ENCODE peak calls at places on chromosomes 3 and 15, in ten cellular contexts. One of them, this sample, is unnamed.

GRCh38 chr3:10185804-10186762 is 21.4 kb downstream of the IRAK2 start:
- DNase-seq in EH: peak; percentile 26
- DNase-seq in RCC 7860: no peak
- DNase-seq in bronchial epithelial cell: no peak
- DNase-seq in hypothalamus: no peak
- DNase-seq in mesenchymal stem cell: no peak
- DNase-seq in HuH-7: no peak
- DNase-seq in prostate gland: no peak
- DNase-seq in Caki2: no peak
- DNase-seq in stimulated activated CD4-positive, alpha-beta T cell treated with anti-CD3 and anti-CD28 coated beads, Interleukin-1b, Interleukin-23, amount 100 ng/mL, for 4 hours: no peak
- DNase-seq in this sample: no peak

GRCh38 chr15:45326776-45327175 is 51.6 kb downstream of the GATM start:
- DNase-seq in EH: no peak
- DNase-seq in RCC 7860: no peak
- DNase-seq in bronchial epithelial cell: no peak
- DNase-seq in hypothalamus: no peak
- DNase-seq in mesenchymal stem cell: no peak
- DNase-seq in HuH-7: no peak
- DNase-seq in prostate gland: no peak
- DNase-seq in Caki2: no peak
- DNase-seq in stimulated activated CD4-positive, alpha-beta T cell treated with anti-CD3 and anti-CD28 coated beads, Interleukin-1b, Interleukin-23, amount 100 ng/mL, for 4 hours: no peak
- DNase-seq in this sample: no peak

GRCh38 chr3:159892171-159892791 is 96.4 kb upstream of the IL12A start:
- DNase-seq in EH: peak; percentile 19
- DNase-seq in RCC 7860: no peak
- DNase-seq in bronchial epithelial cell: no peak
- DNase-seq in hypothalamus: no peak
- DNase-seq in mesenchymal stem cell: no peak
- DNase-seq in HuH-7: no peak
- DNase-seq in prostate gland: no peak
- DNase-seq in Caki2: no peak
- DNase-seq in stimulated activated CD4-positive, alpha-beta T cell treated with anti-CD3 and anti-CD28 coated beads, Interleukin-1b, Interleukin-23, amount 100 ng/mL, for 4 hours: no peak
- DNase-seq in this sample: no peak

GRCh38 chr15:35019401-35020327 is 31.6 kb upstream of the ZNF770 start:
- DNase-seq in EH: peak; percentile 54
- DNase-seq in RCC 7860: no peak
- DNase-seq in bronchial epithelial cell: peak; percentile 26
- DNase-seq in hypothalamus: no peak
- DNase-seq in mesenchymal stem cell: peak; percentile 51
- DNase-seq in HuH-7: no peak
- DNase-seq in prostate gland: no peak
- DNase-seq in Caki2: peak; percentile 51
- DNase-seq in stimulated activated CD4-positive, alpha-beta T cell treated with anti-CD3 and anti-CD28 coated beads, Interleukin-1b, Interleukin-23, amount 100 ng/mL, for 4 hours: no peak
- DNase-seq in this sample: no peak

GRCh38 chr15:78811124-78811824 is at the start of gene ADAMTS7:
- DNase-seq in EH: peak; percentile 85
- DNase-seq in RCC 7860: no peak
- DNase-seq in bronchial epithelial cell: no peak
- DNase-seq in hypothalamus: no peak
- DNase-seq in mesenchymal stem cell: peak; percentile 80
- DNase-seq in HuH-7: peak; percentile 96
- DNase-seq in prostate gland: peak; percentile 13
- DNase-seq in Caki2: peak; percentile 61
- DNase-seq in stimulated activated CD4-positive, alpha-beta T cell treated with anti-CD3 and anti-CD28 coated beads, Interleukin-1b, Interleukin-23, amount 100 ng/mL, for 4 hours: peak; percentile 42
- DNase-seq in this sample: peak; percentile 46

GRCh38 chr15:60551781-60552161 is 72.8 kb upstream of the ICE2 start:
- DNase-seq in EH: no peak
- DNase-seq in RCC 7860: no peak
- DNase-seq in bronchial epithelial cell: peak; percentile 28
- DNase-seq in hypothalamus: no peak
- DNase-seq in mesenchymal stem cell: no peak
- DNase-seq in HuH-7: no peak
- DNase-seq in prostate gland: no peak
- DNase-seq in Caki2: no peak
- DNase-seq in stimulated activated CD4-positive, alpha-beta T cell treated with anti-CD3 and anti-CD28 coated beads, Interleukin-1b, Interleukin-23, amount 100 ng/mL, for 4 hours: no peak
- DNase-seq in this sample: no peak

GRCh38 chr3:179018808-179019207 is 52.8 kb downstream of the ZMAT3 start:
- DNase-seq in EH: no peak
- DNase-seq in RCC 7860: no peak
- DNase-seq in bronchial epithelial cell: no peak
- DNase-seq in hypothalamus: no peak
- DNase-seq in mesenchymal stem cell: no peak
- DNase-seq in HuH-7: no peak
- DNase-seq in prostate gland: no peak
- DNase-seq in Caki2: no peak
- DNase-seq in stimulated activated CD4-positive, alpha-beta T cell treated with anti-CD3 and anti-CD28 coated beads, Interleukin-1b, Interleukin-23, amount 100 ng/mL, for 4 hours: no peak
- DNase-seq in this sample: no peak

GRCh38 chr3:142209655-142210054 is 15.7 kb downstream of the GK5 start:
- DNase-seq in EH: peak; percentile 83
- DNase-seq in RCC 7860: no peak
- DNase-seq in bronchial epithelial cell: peak; percentile 76
- DNase-seq in hypothalamus: no peak
- DNase-seq in mesenchymal stem cell: peak; percentile 88
- DNase-seq in HuH-7: no peak
- DNase-seq in prostate gland: no peak
- DNase-seq in Caki2: no peak
- DNase-seq in stimulated activated CD4-positive, alpha-beta T cell treated with anti-CD3 and anti-CD28 coated beads, Interleukin-1b, Interleukin-23, amount 100 ng/mL, for 4 hours: no peak
- DNase-seq in this sample: no peak

GRCh38 chr15:70284438-70285214 is 186.9 kb upstream of the TLE3 start:
- DNase-seq in EH: no peak
- DNase-seq in RCC 7860: no peak
- DNase-seq in bronchial epithelial cell: no peak
- DNase-seq in hypothalamus: no peak
- DNase-seq in mesenchymal stem cell: no peak
- DNase-seq in HuH-7: no peak
- DNase-seq in prostate gland: no peak
- DNase-seq in Caki2: no peak
- DNase-seq in stimulated activated CD4-positive, alpha-beta T cell treated with anti-CD3 and anti-CD28 coated beads, Interleukin-1b, Interleukin-23, amount 100 ng/mL, for 4 hours: no peak
- DNase-seq in this sample: no peak

GRCh38 chr3:31533169-31533870 is 595 bp downstream of the STT3B start:
- DNase-seq in EH: peak; percentile 37
- DNase-seq in RCC 7860: no peak
- DNase-seq in bronchial epithelial cell: peak; percentile 15
- DNase-seq in hypothalamus: no peak
- DNase-seq in mesenchymal stem cell: peak; percentile 49
- DNase-seq in HuH-7: peak; percentile 46
- DNase-seq in prostate gland: peak; percentile 32
- DNase-seq in Caki2: no peak
- DNase-seq in stimulated activated CD4-positive, alpha-beta T cell treated with anti-CD3 and anti-CD28 coated beads, Interleukin-1b, Interleukin-23, amount 100 ng/mL, for 4 hours: peak; percentile 54
- DNase-seq in this sample: peak; percentile 63

GRCh38 chr3:23805228-23805880 is 401 bp upstream of the UBE2E1 start:
- DNase-seq in EH: peak; percentile 10
- DNase-seq in RCC 7860: no peak
- DNase-seq in bronchial epithelial cell: no peak
- DNase-seq in hypothalamus: peak; percentile 35
- DNase-seq in mesenchymal stem cell: no peak
- DNase-seq in HuH-7: no peak
- DNase-seq in prostate gland: no peak
- DNase-seq in Caki2: no peak
- DNase-seq in stimulated activated CD4-positive, alpha-beta T cell treated with anti-CD3 and anti-CD28 coated beads, Interleukin-1b, Interleukin-23, amount 100 ng/mL, for 4 hours: no peak
- DNase-seq in this sample: no peak

GRCh38 chr15:27820232-27820631 is 278.9 kb downstream of the OCA2 start:
- DNase-seq in EH: no peak
- DNase-seq in RCC 7860: peak; percentile 43
- DNase-seq in bronchial epithelial cell: peak; percentile 31
- DNase-seq in hypothalamus: no peak
- DNase-seq in mesenchymal stem cell: peak; percentile 8
- DNase-seq in HuH-7: no peak
- DNase-seq in prostate gland: no peak
- DNase-seq in Caki2: peak; percentile 8
- DNase-seq in stimulated activated CD4-positive, alpha-beta T cell treated with anti-CD3 and anti-CD28 coated beads, Interleukin-1b, Interleukin-23, amount 100 ng/mL, for 4 hours: no peak
- DNase-seq in this sample: no peak

GRCh38 chr15:75437721-75438120 is 13.8 kb downstream of the SIN3A start:
- DNase-seq in EH: no peak
- DNase-seq in RCC 7860: no peak
- DNase-seq in bronchial epithelial cell: no peak
- DNase-seq in hypothalamus: no peak
- DNase-seq in mesenchymal stem cell: no peak
- DNase-seq in HuH-7: no peak
- DNase-seq in prostate gland: no peak
- DNase-seq in Caki2: no peak
- DNase-seq in stimulated activated CD4-positive, alpha-beta T cell treated with anti-CD3 and anti-CD28 coated beads, Interleukin-1b, Interleukin-23, amount 100 ng/mL, for 4 hours: no peak
- DNase-seq in this sample: no peak